ENCODE peak calls at places on chromosomes 3 and 15, in eight cellular contexts. Y is H9, D is GM23338, M is PC-3, J is hepatocyte, P is OCI-LY7, S is osteoblast, U is mesendoderm. G is an unnamed sample.

GRCh38 chr15:98718426-98719168 is 70.3 kb downstream of the IGF1R start:
- DNase-seq in Y (no peak), D (no peak), M (no peak), J (no peak), P (no peak), S (no peak), U (no peak), G (no peak)

GRCh38 chr15:81106560-81106959 is 27.5 kb upstream of the CFAP161 start:
- DNase-seq in Y (peak; percentile 44), D (peak; percentile 73), M (peak; percentile 78), J (peak; percentile 70), P (peak; percentile 54), S (peak; percentile 92), U (peak; percentile 65), G (peak; percentile 90)

GRCh38 chr3:168655591-168655990 is 559.9 kb upstream of the GOLIM4 start:
- DNase-seq in Y (no peak), D (no peak), M (no peak), J (no peak), P (no peak), S (no peak), U (no peak), G (no peak)

GRCh38 chr3:56453027-56453426 is 15.2 kb downstream of the ERC2 start:
- DNase-seq in Y (no peak), D (no peak), M (no peak), J (no peak), P (no peak), S (no peak), U (peak; percentile 71), G (no peak)

GRCh38 chr3:81336470-81336869 is 425.0 kb downstream of the GBE1 start:
- DNase-seq in Y (no peak), D (no peak), M (peak; percentile 66), J (no peak), P (no peak), S (no peak), U (no peak), G (no peak)

GRCh38 chr3:57278237-57278636 is 14.2 kb downstream of the ASB14 start:
- DNase-seq in Y (no peak), D (no peak), M (no peak), J (peak; percentile 8), P (no peak), S (no peak), U (no peak), G (no peak)

GRCh38 chr15:76139368-76140068 is 79.7 kb downstream of the TMEM266 start:
- DNase-seq in Y (peak; percentile 89), D (peak; percentile 95), M (peak; percentile 86), J (peak; percentile 84), P (peak; percentile 67), S (peak; percentile 95), U (peak; percentile 92), G (peak; percentile 79)

GRCh38 chr3:70890085-70890484 is 577.6 kb upstream of the MDFIC2 start:
- DNase-seq in Y (no peak), D (no peak), M (no peak), J (no peak), P (no peak), S (no peak), U (no peak), G (no peak)

GRCh38 chr15:81940467-81941451 is 105.1 kb downstream of the MEX3B start:
- DNase-seq in Y (no peak), D (no peak), M (peak; percentile 4), J (no peak), P (no peak), S (peak; percentile 82), U (no peak), G (peak; percentile 68)

GRCh38 chr3:41076399-41076798 is 122.9 kb upstream of the CTNNB1 start:
- DNase-seq in Y (no peak), D (no peak), M (no peak), J (no peak), P (no peak), S (no peak), U (no peak), G (no peak)

GRCh38 chr15:62569460-62570404 is 404.6 kb upstream of the C2CD4B start:
- DNase-seq in Y (no peak), D (no peak), M (peak; percentile 92), J (peak; percentile 80), P (no peak), S (peak; percentile 90), U (no peak), G (peak; percentile 64)

GRCh38 chr3:2098398-2099027 is at the start of gene CNTN4:
- DNase-seq in Y (peak; percentile 90), D (peak; percentile 82), M (no peak), J (peak; percentile 96), P (no peak), S (peak; percentile 51), U (peak; percentile 93), G (peak; percentile 16)

GRCh38 chr15:82624008-82624407 is 23.2 kb downstream of the CPEB1 start:
- DNase-seq in Y (no peak), D (no peak), M (peak; percentile 20), J (no peak), P (no peak), S (peak; percentile 64), U (no peak), G (peak; percentile 63)

GRCh38 chr15:28243901-28244300 is 78.1 kb downstream of the HERC2 start:
- DNase-seq in Y (no peak), D (no peak), M (no peak), J (no peak), P (no peak), S (no peak), U (no peak), G (no peak)

GRCh38 chr15:41774062-41774872 is at the start of gene MAPKBP1:
- DNase-seq in Y (peak; percentile 99), D (peak; percentile 100), M (peak; percentile 98), J (peak; percentile 99), P (peak; percentile 98), S (peak; percentile 96), U (peak; percentile 99), G (peak; percentile 99)

GRCh38 chr3:140585828-140586227 is 92.0 kb upstream of the TRIM42 start:
- DNase-seq in Y (no peak), D (no peak), M (no peak), J (no peak), P (no peak), S (peak; percentile 30), U (no peak), G (peak; percentile 80)

GRCh38 chr3:138328341-138328740 is 1.3 kb downstream of the NME9 start:
- DNase-seq in Y (no peak), D (peak; percentile 51), M (no peak), J (peak; percentile 24), P (peak; percentile 30), S (no peak), U (peak; percentile 58), G (peak; percentile 82)

GRCh38 chr3:159929181-159929893 is 59.3 kb upstream of the IL12A start:
- DNase-seq in Y (no peak), D (peak; percentile 7), M (peak; percentile 81), J (peak; percentile 39), P (no peak), S (no peak), U (peak; percentile 78), G (peak; percentile 81)

GRCh38 chr15:92653836-92654524 is 1.6 kb downstream of the FAM174B start:
- DNase-seq in Y (no peak), D (no peak), M (peak; percentile 69), J (peak; percentile 72), P (no peak), S (no peak), U (peak; percentile 67), G (no peak)

GRCh38 chr15:34470892-34471291 is 33.3 kb upstream of the GOLGA8A start:
- DNase-seq in Y (no peak), D (no peak), M (no peak), J (no peak), P (no peak), S (no peak), U (no peak), G (no peak)

GRCh38 chr3:107942244-107942643 is 148.6 kb downstream of the CD47 start:
- DNase-seq in Y (no peak), D (no peak), M (peak; percentile 86), J (no peak), P (no peak), S (peak; percentile 62), U (no peak), G (peak; percentile 47)

GRCh38 chr3:50112462-50112861 is 23.7 kb downstream of the RBM5 start:
- DNase-seq in Y (no peak), D (no peak), M (no peak), J (no peak), P (no peak), S (no peak), U (no peak), G (peak; percentile 47)

GRCh38 chr3:123610331-123610730 is 25.5 kb upstream of the HACD2 start:
- DNase-seq in Y (no peak), D (no peak), M (no peak), J (no peak), P (peak; percentile 78), S (no peak), U (no peak), G (no peak)

DNA sequence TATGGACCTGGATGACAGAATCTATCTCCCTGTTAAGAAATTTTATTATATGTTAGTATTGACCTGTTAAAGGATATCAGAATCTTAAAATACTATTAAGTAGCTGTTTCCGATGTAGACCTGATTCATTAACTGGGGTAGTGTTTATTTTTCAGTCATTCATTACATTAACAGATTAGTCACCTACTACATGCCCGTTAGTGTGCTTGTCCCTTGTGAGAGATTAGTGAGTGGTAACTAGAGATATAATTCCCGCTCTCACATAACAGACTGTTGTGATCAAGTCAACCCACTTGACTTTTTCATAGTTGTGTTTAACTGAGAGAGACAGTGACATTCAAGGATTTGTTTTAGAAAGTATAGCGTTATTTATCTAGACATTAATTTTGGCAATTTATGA is 166.8 kb downstream of the TCF12 start:
- DNase-seq in Y (no peak), D (no peak), M (peak; percentile 18), J (no peak), P (no peak), S (no peak), U (no peak), G (no peak)
- H3K79me2 ChIP-seq in Y (no peaks in the 10 kb centered on the region), D (peaks cover 54% of the 10 kb centered on the region), M (no peaks in the 10 kb centered on the region), J (peaks cover 74% of the 10 kb centered on the region), P (peaks cover 5% of the 10 kb centered on the region), S (peaks cover 58% of the 10 kb centered on the region), U (peaks cover 6% of the 10 kb centered on the region), G (peaks cover 88% of the 10 kb centered on the region)

DNA sequence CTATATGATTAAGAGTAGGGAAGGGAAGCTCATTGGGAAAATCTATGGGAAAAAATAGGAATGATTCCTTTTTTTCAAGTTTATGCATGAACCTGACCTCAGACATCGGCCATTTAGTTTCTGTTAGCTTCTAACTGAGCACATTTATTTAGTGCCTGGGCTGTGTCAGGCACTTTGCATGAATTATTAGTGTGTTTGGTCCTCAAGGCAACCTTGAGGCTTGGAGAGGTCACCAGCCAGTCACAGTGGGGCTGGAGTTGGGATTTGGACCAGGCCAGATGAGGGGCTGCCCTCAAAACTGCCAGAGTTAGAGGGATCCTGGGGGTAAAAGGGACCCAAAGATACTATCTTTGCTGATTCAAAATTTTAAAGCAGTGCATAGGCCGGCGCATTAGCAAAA is 8.1 kb downstream of the SIAH2 start:
- DNase-seq in Y (no peak), D (no peak), M (no peak), J (no peak), P (no peak), S (no peak), U (no peak), G (no peak)
- H3K4me2 ChIP-seq in Y (no peak overlapping the region), D (no peak overlapping the region), M (no peak overlapping the region), J (no peak overlapping the region), P (no peak overlapping the region), S (no peak overlapping the region), U (no peak overlapping the region), G (no peak overlapping the region)

GRCh38 chr15:78418239-78418638 is 19.8 kb upstream of the IREB2 start:
- DNase-seq in Y (no peak), D (no peak), M (peak; percentile 49), J (no peak), P (no peak), S (no peak), U (no peak), G (no peak)
- H3K27ac ChIP-seq in Y (no peak overlapping the region), D (no peak overlapping the region), M (no peak overlapping the region), J (no peak overlapping the region), P (no peak overlapping the region), S (no peak overlapping the region), U (no peak overlapping the region), G (no peak overlapping the region)

GRCh38 chr3:39149498-39150169 is 3.8 kb downstream of the CSRNP1 start:
- DNase-seq in Y (no peak), D (no peak), M (peak; percentile 39), J (no peak), P (no peak), S (no peak), U (no peak), G (peak; percentile 12)
- H3K79me2 ChIP-seq in Y (peaks cover 5% of the 10 kb centered on the region), D (peaks cover 46% of the 10 kb centered on the region), M (peaks cover 79% of the 10 kb centered on the region), J (peaks cover 79% of the 10 kb centered on the region), P (peaks cover 71% of the 10 kb centered on the region), S (peaks cover 69% of the 10 kb centered on the region), U (peaks cover 60% of the 10 kb centered on the region), G (peaks cover 66% of the 10 kb centered on the region)

G was measured in GM23248.